ENCODE peak calls at places on chromosomes 5 and 9, in eight cellular contexts. O is HFF-Myc, Q is retinal pigment epithelial cell, X is GM06990, S is AG04450, P is fibroblast of pulmonary artery, D is mucosa of descending colon, V is transverse colon. M is an unnamed sample.

GRCh38 chr9:128550226-128550625 is 2.2 kb upstream of the SPTAN1 start:
- DNase-seq in O (no peak), Q (no peak), X (no peak), S (no peak), P (no peak), D (no peak), V (no peak), M (no peak)

GRCh38 chr5:78746990-78747389 is 98.4 kb upstream of the LHFPL2 start:
- DNase-seq in O (no peak), Q (no peak), X (no peak), S (no peak), P (no peak), D (no peak), V (no peak), M (no peak)

GRCh38 chr9:88056876-88057275 is 81.4 kb downstream of the SPATA31C2 start:
- DNase-seq in O (no peak), Q (no peak), X (no peak), S (peak; percentile 7), P (no peak), D (no peak), V (no peak), M (no peak)

GRCh38 chr9:115746496-115746895 is 407.1 kb upstream of the PAPPA start:
- DNase-seq in O (no peak), Q (no peak), X (no peak), S (no peak), P (no peak), D (no peak), V (no peak), M (no peak)

GRCh38 chr5:68331202-68332108 is 115.9 kb downstream of the PIK3R1 start:
- DNase-seq in O (no peak), Q (no peak), X (no peak), S (peak; percentile 43), P (peak; percentile 55), D (no peak), V (no peak), M (no peak)

GRCh38 chr5:23071682-23072081 is 218.5 kb upstream of the CDH12 start:
- DNase-seq in O (no peak), Q (no peak), X (no peak), S (no peak), P (no peak), D (no peak), V (no peak), M (no peak)

GRCh38 chr9:121483049-121483448 is 16.6 kb downstream of the GGTA1 start:
- DNase-seq in O (no peak), Q (no peak), X (no peak), S (no peak), P (no peak), D (no peak), V (no peak), M (no peak)

GRCh38 chr5:96347502-96348292 is 85.4 kb downstream of the PCSK1 start:
- DNase-seq in O (no peak), Q (no peak), X (no peak), S (no peak), P (no peak), D (no peak), V (no peak), M (no peak)

GRCh38 chr5:103472820-103473219 is 89.8 kb downstream of the NUDT12 start:
- DNase-seq in O (no peak), Q (no peak), X (no peak), S (no peak), P (peak; percentile 83), D (no peak), V (no peak), M (no peak)

GRCh38 chr5:138663009-138663408 is 87.8 kb upstream of the HSPA9 start:
- DNase-seq in O (no peak), Q (no peak), X (no peak), S (no peak), P (no peak), D (no peak), V (no peak), M (no peak)

GRCh38 chr5:1312993-1313833 is 18.3 kb upstream of the TERT start:
- DNase-seq in O (no peak), Q (no peak), X (peak; percentile 86), S (no peak), P (no peak), D (no peak), V (peak; percentile 55), M (peak; percentile 45)
- H3K4me3 ChIP-seq in O (no peak overlapping the region), Q (no peak overlapping the region), X (no peak overlapping the region), S (no peak overlapping the region), P (no peak overlapping the region), D (no peak overlapping the region), V (no peak overlapping the region), M (no peak overlapping the region)

GRCh38 chr5:76403713-76403962 is 553 bp downstream of the IQGAP2 start:
- DNase-seq in O (no peak), Q (no peak), X (peak; percentile 74), S (no peak), P (no peak), D (no peak), V (no peak), M (peak; percentile 80)
- TF ChIP-seq CTCF in O (no peak), Q (peak; percentile 40), X (peak; percentile 60), S (no peak), P (no peak), D (no peak), V (peak; percentile 57), M (peak; percentile 40)

GRCh38 chr9:74887041-74887980 is at the start of gene TRPM6:
- DNase-seq in O (peak; percentile 32), Q (peak; percentile 30), X (peak; percentile 10), S (peak; percentile 13), P (peak; percentile 81), D (peak; percentile 90), V (peak; percentile 84), M (peak; percentile 85)

DNA sequence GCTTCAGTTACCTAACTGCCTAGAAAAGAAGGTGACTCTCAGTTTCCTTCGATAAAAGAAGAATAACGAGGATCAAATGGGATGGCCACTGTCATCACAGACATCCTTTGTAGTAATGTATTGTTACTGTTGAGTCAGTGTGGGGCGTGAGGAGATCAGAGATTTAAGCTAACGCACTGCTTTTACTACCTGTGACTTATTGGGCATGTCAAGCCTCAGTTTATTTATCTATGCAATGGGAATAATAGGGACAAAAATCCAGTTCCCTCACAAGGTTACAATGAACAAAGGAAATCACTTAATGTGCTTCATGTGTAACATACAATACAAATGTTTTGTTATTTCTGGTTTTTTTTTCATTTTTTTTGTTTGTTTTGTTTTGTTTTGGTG is 255 bp upstream of the TRPM6 start:
- DNase-seq in O (no peak), Q (no peak), X (no peak), S (no peak), P (no peak), D (no peak), V (no peak), M (no peak)
- H3K4me3 ChIP-seq in O (no peak overlapping the region), Q (peak overlapping the region; percentile 69), X (no peak overlapping the region), S (no peak overlapping the region), P (peak overlapping the region; percentile 66), D (no peak overlapping the region), V (peak overlapping the region; percentile 72), M (peak overlapping the region; percentile 67)

DNA sequence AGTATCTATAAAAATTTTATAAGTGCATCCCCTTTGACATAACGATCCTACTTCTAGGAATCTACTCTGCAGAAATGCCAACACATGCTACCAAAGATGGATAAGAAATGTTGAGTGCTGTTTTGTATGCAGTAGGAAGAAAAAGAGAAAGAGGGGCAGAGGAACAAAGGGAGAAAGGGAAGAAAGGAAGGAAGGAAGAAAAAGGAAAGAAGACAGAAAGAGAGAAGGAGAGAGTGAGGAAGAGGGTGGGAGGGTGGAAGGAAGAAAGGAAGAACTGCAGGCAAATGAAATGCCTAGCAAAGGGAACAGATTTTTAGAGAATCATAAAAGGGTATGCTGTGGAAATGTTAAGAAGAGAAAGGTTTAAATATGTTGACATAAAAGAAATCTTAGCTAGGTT is 48.5 kb upstream of the ALDOB start:
- DNase-seq in O (no peak), Q (no peak), X (no peak), S (no peak), P (no peak), D (no peak), V (no peak), M (no peak)
- TF ChIP-seq CTCF in O (no peak), Q (no peak), X (no peak), S (no peak), P (no peak), D (no peak), V (no peak), M (no peak)

GRCh38 chr9:123550797-123551196 is 194.8 kb downstream of the CRB2 start:
- DNase-seq in O (no peak), Q (no peak), X (no peak), S (no peak), P (no peak), D (no peak), V (no peak), M (no peak)

GRCh38 chr9:123548749-123549545 is 192.9 kb downstream of the CRB2 start:
- DNase-seq in O (no peak), Q (no peak), X (no peak), S (no peak), P (peak; percentile 42), D (no peak), V (no peak), M (no peak)

GRCh38 chr9:123552530-123552929 is 196.5 kb downstream of the CRB2 start:
- DNase-seq in O (no peak), Q (no peak), X (no peak), S (no peak), P (no peak), D (no peak), V (no peak), M (no peak)

GRCh38 chr9:123550012-123550411 is 194.0 kb downstream of the CRB2 start:
- DNase-seq in O (no peak), Q (no peak), X (no peak), S (no peak), P (no peak), D (no peak), V (no peak), M (no peak)

GRCh38 chr9:123551636-123552203 is 195.7 kb downstream of the CRB2 start:
- DNase-seq in O (no peak), Q (no peak), X (no peak), S (no peak), P (no peak), D (no peak), V (no peak), M (no peak)
- H3K4me3 ChIP-seq in O (no peak overlapping the region), Q (no peak overlapping the region), X (no peak overlapping the region), S (no peak overlapping the region), P (no peak overlapping the region), D (no peak overlapping the region), V (no peak overlapping the region), M (no peak overlapping the region)

M was measured in Peyer's patch.